ENCODE peak calls at places on chromosomes 13 and 19, in nine cellular contexts. S is neural crest cell, F is fibroblast of pulmonary artery, D is mucosa of descending colon, Q is A549, P is stomach, N is brain microvascular endothelial cell, L is endothelial cell, T is SK-N-SH. C is an unnamed sample.

GRCh38 chr13:96490590-96490989 is 400.7 kb downstream of the HS6ST3 start:
- DNase-seq in N (no peak), S (no peak), L (no peak), T (no peak), P (no peak), F (no peak), Q (no peak), D (no peak), C (no peak)

GRCh38 chr19:3338541-3339181 is 27.7 kb upstream of the NFIC start:
- DNase-seq in L (no peak), N (no peak), T (no peak), P (peak; percentile 87), D (peak; percentile 90), F (no peak), Q (no peak), S (no peak), C (no peak)

GRCh38 chr19:55526216-55527196 is 10.4 kb downstream of the SBK2 start:
- DNase-seq in F (peak; percentile 83), T (peak; percentile 57), L (no peak), Q (peak; percentile 82), P (peak; percentile 93), D (peak; percentile 82), N (peak; percentile 62), S (no peak), C (no peak)

GRCh38 chr19:23823952-23824389 is 65.3 kb upstream of the ZNF681 start:
- DNase-seq in P (no peak), Q (no peak), L (peak; percentile 31), D (no peak), S (no peak), N (no peak), F (no peak), T (peak; percentile 27), C (no peak)

GRCh38 chr13:111384441-111385181 is 64.2 kb downstream of the TEX29 start:
- DNase-seq in P (peak; percentile 8), T (no peak), Q (no peak), F (no peak), S (no peak), D (no peak), L (no peak), N (no peak), C (no peak)

GRCh38 chr19:17069249-17069648 is 6.0 kb downstream of the HAUS8 start:
- DNase-seq in F (no peak), T (no peak), N (no peak), D (no peak), L (no peak), S (no peak), P (no peak), Q (no peak), C (no peak)

GRCh38 chr13:91139232-91139631 is 208.3 kb upstream of the MIR17HG start:
- DNase-seq in S (no peak), T (no peak), Q (no peak), L (no peak), D (no peak), P (no peak), F (no peak), N (no peak), C (no peak)

GRCh38 chr19:1084024-1084868 is 10.9 kb downstream of the POLR2E start:
- DNase-seq in N (no peak), T (no peak), L (no peak), D (peak; percentile 69), P (no peak), F (no peak), S (no peak), Q (no peak), C (no peak)

GRCh38 chr13:99610702-99611289 is 109.5 kb downstream of the TM9SF2 start:
- DNase-seq in D (no peak), T (no peak), F (no peak), S (no peak), P (no peak), N (no peak), L (no peak), Q (no peak), C (no peak)

GRCh38 chr13:99619207-99619606 is 117.9 kb downstream of the TM9SF2 start:
- DNase-seq in T (no peak), F (no peak), L (no peak), D (no peak), N (no peak), P (no peak), Q (no peak), S (no peak), C (no peak)

GRCh38 chr13:99617474-99618255 is 116.4 kb downstream of the TM9SF2 start:
- DNase-seq in N (peak; percentile 27), P (no peak), T (peak; percentile 35), Q (peak; percentile 40), S (peak; percentile 65), D (no peak), F (peak; percentile 65), L (peak; percentile 67), C (peak; percentile 37)

DNA sequence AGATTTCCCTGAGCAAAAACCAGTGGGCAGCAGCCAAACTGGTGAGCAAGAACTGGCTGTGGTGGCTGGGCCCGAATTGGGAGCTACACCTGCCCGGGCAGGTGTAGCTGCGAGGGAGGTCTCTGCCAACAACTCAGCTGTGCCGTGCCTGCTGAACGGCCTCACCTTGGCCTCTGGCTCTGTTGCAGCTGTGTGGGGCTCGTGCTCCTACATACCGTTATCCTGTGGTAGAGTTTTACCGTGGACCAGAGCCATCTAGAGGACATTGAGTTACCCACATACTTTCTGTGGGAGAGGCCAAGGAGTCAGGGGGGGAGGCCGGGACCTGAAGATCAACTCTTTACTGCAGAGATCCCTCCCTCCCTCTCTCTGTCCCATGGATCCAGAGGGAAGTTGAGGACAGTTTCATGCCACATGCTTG is 113.2 kb downstream of the TM9SF2 start:
- DNase-seq in N (no peak), S (no peak), P (peak; percentile 39), L (no peak), Q (peak; percentile 50), D (no peak), F (peak; percentile 33), T (peak; percentile 32), C (peak; percentile 59)
- TF ChIP-seq CTCF in N (peak; percentile 52), S (peak; percentile 23), P (no peak), L (no peak), Q (peak; percentile 33), D (no peak), F (peak; percentile 38), T (no peak), C (peak; percentile 36)

DNA sequence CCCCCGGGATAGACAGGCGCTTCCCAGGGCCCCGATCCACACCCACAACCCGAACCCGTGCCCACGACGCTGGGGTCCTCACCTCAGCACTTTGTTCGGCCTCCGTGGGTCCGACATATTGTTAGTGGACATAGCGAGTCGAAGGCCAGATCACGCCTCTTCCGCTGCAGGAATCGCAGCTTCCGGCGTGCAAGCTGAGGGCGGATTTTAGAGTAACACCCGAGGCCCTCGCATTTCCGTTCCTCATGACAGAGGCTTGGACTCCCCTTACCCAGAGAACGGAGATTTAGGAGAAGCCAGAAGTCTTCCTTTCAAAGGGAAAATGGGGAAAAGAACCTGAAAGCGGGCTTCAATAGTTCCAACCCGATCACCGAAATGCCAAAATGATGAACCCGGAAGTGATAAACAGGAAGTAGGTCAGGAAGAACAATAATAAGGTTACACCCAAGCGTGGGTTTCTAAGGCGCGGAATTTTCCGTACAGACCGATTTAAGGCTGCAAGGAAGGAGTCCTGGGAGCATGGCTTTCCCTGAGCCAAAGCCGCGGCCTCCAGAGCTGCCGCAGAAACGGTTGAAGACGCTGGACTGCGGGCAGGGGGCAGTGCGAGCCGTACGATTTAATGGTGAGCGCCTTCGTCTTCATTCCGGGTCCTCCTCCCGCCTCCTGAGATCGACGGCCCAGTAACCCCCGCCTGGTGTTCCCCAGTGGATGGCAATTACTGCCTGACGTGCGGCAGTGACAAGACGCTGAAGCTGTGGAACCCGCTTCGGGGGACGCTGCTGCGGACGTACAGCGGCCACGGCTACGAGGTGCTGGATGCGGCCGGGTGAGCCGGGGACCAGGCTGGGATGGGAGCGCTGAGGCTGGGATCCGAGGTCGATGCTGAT is 2.9 kb downstream of the WDR83 start:
- DNase-seq in T (peak; percentile 82), F (peak; percentile 89), L (peak; percentile 72), S (peak; percentile 67), Q (peak; percentile 71), N (peak; percentile 61), P (peak; percentile 85), D (peak; percentile 87), C (peak; percentile 84)
- TF ChIP-seq CTCF in T (peak; percentile 20), F (no peak), L (no peak), S (no peak), Q (no peak), N (peak; percentile 11), P (no peak), D (no peak), C (no peak)

GRCh38 chr13:47545630-47546029 is 455.4 kb downstream of the SUCLA2 start:
- DNase-seq in D (no peak), S (no peak), T (no peak), P (no peak), L (no peak), Q (no peak), F (no peak), N (no peak), C (no peak)

GRCh38 chr13:47545206-47545605 is 455.9 kb downstream of the SUCLA2 start:
- DNase-seq in P (no peak), Q (no peak), N (no peak), L (no peak), D (no peak), T (no peak), F (no peak), S (no peak), C (no peak)

GRCh38 chr13:47546963-47547345 is 454.1 kb downstream of the SUCLA2 start:
- DNase-seq in L (no peak), D (no peak), S (no peak), N (no peak), Q (no peak), F (no peak), P (no peak), T (peak; percentile 5), C (no peak)

GRCh38 chr13:47548294-47548825 is 452.7 kb downstream of the SUCLA2 start:
- DNase-seq in S (no peak), F (no peak), T (no peak), D (no peak), L (no peak), P (no peak), Q (no peak), N (no peak), C (no peak)

GRCh38 chr13:47546265-47546962 is 454.7 kb downstream of the SUCLA2 start:
- DNase-seq in L (no peak), N (no peak), S (no peak), F (no peak), P (no peak), T (no peak), Q (no peak), D (no peak), C (no peak)
- TF ChIP-seq CTCF in L (no peak), N (no peak), S (no peak), F (no peak), P (no peak), T (no peak), Q (no peak), D (no peak), C (no peak)

GRCh38 chr19:58367698-58368454 is 5.3 kb upstream of the ZNF497 start:
- DNase-seq in N (no peak), T (peak; percentile 15), Q (no peak), L (no peak), P (no peak), D (no peak), S (no peak), F (no peak), C (no peak)

GRCh38 chr19:58374200-58374599 is 6.6 kb downstream of the ZNF837 start:
- DNase-seq in P (no peak), D (no peak), F (peak; percentile 37), N (no peak), L (no peak), Q (no peak), T (no peak), S (no peak), C (no peak)

GRCh38 chr19:58368561-58369360 is 6.2 kb upstream of the ZNF497 start:
- DNase-seq in F (no peak), N (no peak), P (no peak), Q (no peak), T (peak; percentile 27), L (no peak), D (no peak), S (no peak), C (no peak)

GRCh38 chr19:58366576-58367430 is 4.3 kb upstream of the ZNF497 start:
- DNase-seq in F (no peak), P (no peak), L (no peak), N (no peak), Q (no peak), T (peak; percentile 31), S (no peak), D (no peak), C (no peak)

DNA sequence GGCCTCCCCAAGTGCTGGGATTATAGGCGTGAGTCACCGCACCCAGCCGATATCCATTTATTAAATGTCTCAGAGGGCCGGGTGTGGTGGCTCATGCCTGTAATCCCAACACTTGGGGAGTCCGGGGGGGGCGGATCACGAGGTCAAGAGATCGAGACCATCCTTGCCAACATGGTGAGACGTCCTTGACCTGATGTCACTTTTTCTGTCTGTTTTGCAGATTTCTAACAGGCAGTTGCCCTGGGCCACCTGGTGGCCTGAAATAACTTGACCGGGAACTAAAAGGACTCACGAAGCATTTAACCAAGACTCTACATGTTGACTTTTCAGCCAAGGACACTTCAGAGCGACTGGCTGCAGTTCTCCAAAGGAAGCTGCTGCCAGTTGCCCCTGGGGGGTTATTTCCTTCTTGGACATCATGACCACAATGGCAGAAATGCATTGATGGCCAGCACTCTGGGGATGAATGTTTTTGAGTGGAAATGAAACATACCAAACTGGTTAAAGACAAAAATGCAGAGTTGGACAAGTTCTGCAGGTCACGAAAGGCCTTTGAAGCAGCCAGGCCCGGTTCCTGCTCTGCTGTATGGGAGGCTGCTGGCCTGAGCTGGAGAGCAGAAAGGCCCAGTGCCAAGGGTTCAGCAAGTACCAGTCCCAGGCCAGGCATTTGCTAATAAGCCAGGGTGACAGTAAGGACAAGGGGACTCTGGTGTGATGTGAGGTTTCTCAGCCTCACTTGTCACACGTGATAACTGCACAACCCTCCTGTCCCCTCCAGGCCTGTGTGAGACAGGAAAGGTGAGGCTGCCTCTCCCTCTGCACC is 8.3 kb downstream of the ZNF837 start:
- DNase-seq in N (no peak), T (no peak), S (no peak), L (no peak), P (no peak), Q (no peak), D (no peak), F (no peak), C (no peak)
- TF ChIP-seq CTCF in N (peak; percentile 42), T (peak; percentile 34), S (peak; percentile 41), L (peak; percentile 50), P (no peak), Q (no peak), D (no peak), F (peak; percentile 3), C (no peak)